ENCODE peak calls at places on chromosomes 4 and X, in five cellular contexts. F is adrenal gland; Z is effector memory CD4-positive, alpha-beta T cell; B is MM.1S; I is fibroblast of mammary gland. L is an unnamed sample.

GRCh38 chr4:34323549-34324325 is 1920.6 kb downstream of the ARAP2 start:
- DNase-seq in F (no peak), Z (no peak), B (no peak), I (peak), L (no peak)

GRCh38 chr4:41390661-41391060 is 133.9 kb downstream of the UCHL1 start:
- DNase-seq in F (no peak), Z (no peak), B (no peak), I (no peak), L (no peak)

GRCh38 chr4:75843596-75843995 is 58.7 kb downstream of the PPEF2 start:
- DNase-seq in F (no peak), Z (no peak), B (no peak), I (no peak), L (no peak)

GRCh38 chrX:9089652-9090051 is 55.7 kb upstream of the FAM9B start:
- DNase-seq in F (no peak), Z (no peak), B (no peak), I (no peak), L (no peak)

GRCh38 chrX:119391279-119391678 is 7.9 kb upstream of the SLC25A43 start:
- DNase-seq in F (no peak), Z (no peak), B (peak), I (peak), L (no peak)

GRCh38 chr4:161525121-161525520 is 638.7 kb downstream of the FSTL5 start:
- DNase-seq in F (no peak), Z (no peak), B (no peak), I (no peak), L (no peak)

GRCh38 chrX:19739683-19740082 is 147.7 kb downstream of the SH3KBP1 start:
- DNase-seq in F (peak), Z (no peak), B (peak), I (peak), L (peak)

GRCh38 chr4:113958766-113959540 is 20.5 kb downstream of the ARSJ start:
- DNase-seq in F (no peak), Z (no peak), B (no peak), I (peak), L (no peak)

GRCh38 chr4:134548052-134548628 is 346.6 kb upstream of the PABPC4L start:
- DNase-seq in F (no peak), Z (no peak), B (no peak), I (no peak), L (no peak)

GRCh38 chr4:174919886-174920423 is 1.8 kb downstream of the ADAM29 start:
- DNase-seq in F (no peak), Z (no peak), B (no peak), I (no peak), L (no peak)

L was measured in T-helper 17 cell.